ENCODE peak calls at places on chromosome 4, in eight cellular contexts. H is osteoblast, W is AG09309, M is Panc1, I is IMR-90, D is H1, V is HFF-Myc, Q is transverse colon. U is an unnamed sample.

GRCh38 chr4:168636506-168637176 is 139.8 kb downstream of the PALLD start:
- DNase-seq in H (peak), M (no peak), Q (no peak), W (no peak), D (no peak), V (no peak), I (peak), U (peak)

GRCh38 chr4:13535708-13536361 is 8.5 kb downstream of the NKX3-2 start:
- DNase-seq in M (no peak), W (no peak), D (no peak), V (no peak), Q (no peak), H (peak), I (no peak), U (no peak)

GRCh38 chr4:1111259-1111809 is 2.0 kb downstream of the RNF212 start:
- DNase-seq in D (no peak), I (no peak), V (no peak), Q (no peak), H (no peak), M (no peak), W (no peak), U (no peak)

GRCh38 chr4:53935780-53936179 is 128.6 kb downstream of the CHIC2 start:
- DNase-seq in D (no peak), I (peak), H (no peak), W (peak), V (no peak), M (no peak), Q (no peak), U (peak)

GRCh38 chr4:110619401-110620247 is 3.3 kb downstream of the PITX2 start:
- DNase-seq in D (no peak), H (peak), M (no peak), Q (no peak), V (no peak), W (no peak), I (no peak), U (no peak)

GRCh38 chr4:10998826-10999225 is 314.3 kb upstream of the CLNK start:
- DNase-seq in Q (no peak), V (no peak), H (no peak), W (no peak), D (no peak), I (no peak), M (no peak), U (no peak)

GRCh38 chr4:156523492-156523891 is 448.1 kb downstream of the PDGFC start:
- DNase-seq in D (no peak), V (no peak), Q (no peak), W (no peak), I (no peak), M (no peak), H (no peak), U (no peak)

GRCh38 chr4:17780461-17781071 is 855 bp downstream of the FAM184B start:
- DNase-seq in I (peak), V (no peak), Q (no peak), M (no peak), H (no peak), D (no peak), W (no peak), U (no peak)

GRCh38 chr4:78634011-78634664 is 82.6 kb downstream of the ANXA3 start:
- DNase-seq in D (no peak), M (no peak), H (no peak), V (no peak), Q (no peak), W (no peak), I (no peak), U (no peak)

GRCh38 chr4:86924805-86925204 is 10.0 kb upstream of the AFF1 start:
- DNase-seq in I (peak), M (no peak), V (no peak), W (no peak), H (no peak), Q (no peak), D (no peak), U (peak)

GRCh38 chr4:182862166-182862875 is 54.9 kb downstream of the DCTD start:
- DNase-seq in V (no peak), D (no peak), M (no peak), Q (no peak), H (no peak), W (no peak), I (no peak), U (no peak)

GRCh38 chr4:153573881-153574807 is 108.0 kb downstream of the TMEM131L start:
- DNase-seq in D (no peak), M (peak), Q (peak), I (peak), H (peak), W (peak), V (peak), U (peak)

GRCh38 chr4:74109894-74110605 is 11.1 kb upstream of the CXCL2 start:
- DNase-seq in V (no peak), M (no peak), Q (no peak), H (no peak), I (peak), D (no peak), W (peak), U (peak)

GRCh38 chr4:47562297-47562696 is 77.2 kb downstream of the ATP10D start:
- DNase-seq in D (no peak), W (no peak), H (no peak), M (no peak), Q (no peak), I (no peak), V (no peak), U (no peak)

GRCh38 chr4:590313-590841 is 14.3 kb upstream of the TMEM271 start:
- DNase-seq in W (no peak), Q (no peak), I (no peak), D (no peak), H (peak), M (no peak), V (no peak), U (no peak)

GRCh38 chr4:6152879-6153705 is 47.3 kb downstream of the JAKMIP1 start:
- DNase-seq in I (no peak), V (no peak), W (no peak), H (no peak), M (no peak), D (no peak), Q (no peak), U (no peak)

GRCh38 chr4:179272282-179272681 is 1830.0 kb upstream of the AGA start:
- DNase-seq in W (no peak), M (no peak), D (no peak), Q (no peak), H (no peak), I (no peak), V (no peak), U (no peak)

GRCh38 chr4:190017357-190018200 is 9.5 kb downstream of the FRG2 start:
- DNase-seq in Q (no peak), I (no peak), W (no peak), V (no peak), H (peak), M (no peak), D (no peak), U (no peak)

GRCh38 chr4:86536166-86536565 is 57.9 kb upstream of the PTPN13 start:
- DNase-seq in D (no peak), H (no peak), Q (no peak), M (no peak), V (no peak), W (no peak), I (no peak), U (no peak)

GRCh38 chr4:174265917-174266316 is 17.6 kb downstream of the FBXO8 start:
- DNase-seq in V (no peak), M (no peak), Q (no peak), D (no peak), H (peak), I (no peak), W (no peak), U (no peak)

GRCh38 chr4:78864405-78865024 is 74.7 kb downstream of the PAQR3 start:
- DNase-seq in Q (no peak), M (peak), D (no peak), H (peak), I (peak), W (peak), V (peak), U (peak)

GRCh38 chr4:155758500-155759371 is at the start of gene GUCY1B1:
- DNase-seq in H (peak), V (peak), W (peak), D (peak), M (no peak), Q (peak), I (peak), U (peak)

GRCh38 chr4:77104405-77105292 is 28.9 kb upstream of the CCNI start:
- DNase-seq in M (no peak), D (no peak), I (no peak), Q (peak), V (no peak), H (peak), W (no peak), U (peak)

GRCh38 chr4:159684061-159684460 is 581.2 kb downstream of the RAPGEF2 start:
- DNase-seq in H (no peak), W (no peak), D (no peak), M (no peak), Q (no peak), V (no peak), I (no peak), U (no peak)

GRCh38 chr4:66736593-66736992 is 808.7 kb downstream of the CENPC start:
- DNase-seq in D (no peak), W (no peak), V (no peak), M (no peak), Q (no peak), I (no peak), H (peak), U (peak)

GRCh38 chr4:17561195-17561909 is 15.6 kb upstream of the LAP3 start:
- DNase-seq in D (no peak), W (peak), H (peak), Q (no peak), V (peak), I (peak), M (no peak), U (peak)

GRCh38 chr4:108155373-108155772 is 13.4 kb downstream of the LEF1 start:
- DNase-seq in M (no peak), Q (no peak), W (no peak), H (peak), V (no peak), I (peak), D (no peak), U (peak)

GRCh38 chr4:73726000-73726399 is 14.4 kb upstream of the CXCL8 start:
- DNase-seq in W (no peak), V (peak), H (peak), Q (no peak), D (no peak), M (no peak), I (peak), U (peak)

GRCh38 chr4:39304651-39305050 is 61.5 kb downstream of the RFC1 start:
- DNase-seq in M (no peak), W (no peak), D (no peak), Q (no peak), I (no peak), V (no peak), H (no peak), U (no peak)

GRCh38 chr4:14719053-14719452 is 283.2 kb upstream of the CPEB2 start:
- DNase-seq in H (no peak), D (no peak), I (peak), W (peak), Q (no peak), M (no peak), V (no peak), U (peak)

GRCh38 chr4:25792200-25792791 is 70.5 kb downstream of the SEL1L3 start:
- DNase-seq in V (no peak), H (no peak), M (no peak), W (no peak), I (no peak), D (no peak), Q (peak), U (peak)

GRCh38 chr4:39362827-39363226 is 3.3 kb downstream of the RFC1 start:
- DNase-seq in V (no peak), Q (no peak), I (peak), M (no peak), D (no peak), W (no peak), H (no peak), U (no peak)

GRCh38 chr4:52560844-52561280 is 98.2 kb downstream of the USP46 start:
- DNase-seq in H (peak), D (no peak), M (no peak), V (no peak), W (peak), I (peak), Q (no peak), U (no peak)

GRCh38 chr4:76926841-76927240 is 22.7 kb upstream of the SEPTIN11 start:
- DNase-seq in D (no peak), M (no peak), W (no peak), I (no peak), H (no peak), V (no peak), Q (no peak), U (no peak)

GRCh38 chr4:90209922-90210321 is 82.7 kb downstream of the CCSER1 start:
- DNase-seq in D (no peak), W (no peak), H (no peak), I (no peak), M (no peak), V (no peak), Q (no peak), U (no peak)

GRCh38 chr4:7366958-7367353 is 67.8 kb downstream of the PSAPL1 start:
- DNase-seq in Q (no peak), D (no peak), H (peak), V (no peak), I (no peak), W (no peak), M (no peak), U (no peak)

GRCh38 chr4:7368296-7368695 is 66.4 kb downstream of the PSAPL1 start:
- DNase-seq in M (no peak), H (no peak), I (no peak), V (no peak), D (no peak), Q (no peak), W (no peak), U (no peak)

GRCh38 chr4:7367894-7368293 is 66.8 kb downstream of the PSAPL1 start:
- DNase-seq in D (no peak), H (peak), V (no peak), I (no peak), M (no peak), W (no peak), Q (no peak), U (no peak)

GRCh38 chr4:7366180-7366957 is 68.4 kb downstream of the PSAPL1 start:
- DNase-seq in Q (no peak), H (peak), W (no peak), V (no peak), I (no peak), M (no peak), D (no peak), U (no peak)

DNA sequence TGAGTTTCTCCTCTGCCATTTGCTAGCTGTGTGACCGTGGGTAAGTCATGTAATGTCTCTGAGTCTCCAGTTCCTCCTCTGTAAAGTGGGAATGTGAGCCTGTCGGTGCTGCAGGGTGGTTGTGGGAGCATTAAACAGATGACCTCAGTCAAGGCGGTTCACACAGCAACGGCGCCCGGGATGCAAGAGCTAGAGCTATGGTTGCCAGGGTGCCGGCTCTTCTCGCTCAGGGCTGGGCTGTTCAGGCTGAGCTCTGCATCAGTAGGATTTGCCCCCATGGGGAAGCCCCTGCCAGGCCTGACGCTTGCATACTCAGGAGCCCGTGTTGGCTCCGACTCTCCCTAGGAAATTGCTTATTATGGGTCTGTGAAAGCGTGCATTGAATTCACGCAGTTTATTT is 67.4 kb downstream of the PSAPL1 start:
- DNase-seq in V (no peak), M (no peak), I (no peak), W (no peak), D (no peak), Q (no peak), H (peak), U (no peak)
- TF ChIP-seq CTCF in V (no peak), M (no peak), I (no peak), W (no peak), D (no peak), Q (no peak), H (no peak), U (no peak)

GRCh38 chr4:143586080-143586479 is 72.6 kb downstream of the SMARCA5 start:
- DNase-seq in H (peak), Q (no peak), V (no peak), I (peak), M (no peak), W (no peak), D (no peak), U (no peak)

GRCh38 chr4:143585548-143585947 is 72.0 kb downstream of the SMARCA5 start:
- DNase-seq in I (no peak), M (no peak), V (no peak), W (no peak), D (no peak), H (no peak), Q (no peak), U (no peak)

DNA sequence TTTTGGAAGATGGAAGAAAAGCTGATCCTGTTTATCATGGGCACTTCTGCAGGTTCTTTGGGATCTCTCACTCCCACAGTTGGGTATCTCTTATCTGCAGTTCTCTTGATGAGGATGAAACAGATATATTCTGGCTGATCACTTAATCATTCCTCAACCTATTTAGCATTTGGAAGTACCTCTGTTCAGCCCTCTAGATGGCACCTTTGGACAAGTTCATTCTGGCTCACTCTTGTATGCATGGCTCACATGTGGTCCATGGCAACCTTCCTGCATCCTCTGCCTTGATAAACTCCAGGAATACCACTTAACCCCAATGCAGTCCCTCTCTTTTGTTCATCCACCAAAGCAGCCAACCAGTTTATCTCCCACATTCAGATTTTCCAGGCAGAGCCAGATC is 74.2 kb downstream of the SMARCA5 start:
- DNase-seq in Q (no peak), D (no peak), I (no peak), W (no peak), H (no peak), M (no peak), V (no peak), U (peak)
- TF ChIP-seq CTCF in Q (no peak), D (no peak), I (no peak), W (no peak), H (peak), M (no peak), V (peak), U (no peak)

DNA sequence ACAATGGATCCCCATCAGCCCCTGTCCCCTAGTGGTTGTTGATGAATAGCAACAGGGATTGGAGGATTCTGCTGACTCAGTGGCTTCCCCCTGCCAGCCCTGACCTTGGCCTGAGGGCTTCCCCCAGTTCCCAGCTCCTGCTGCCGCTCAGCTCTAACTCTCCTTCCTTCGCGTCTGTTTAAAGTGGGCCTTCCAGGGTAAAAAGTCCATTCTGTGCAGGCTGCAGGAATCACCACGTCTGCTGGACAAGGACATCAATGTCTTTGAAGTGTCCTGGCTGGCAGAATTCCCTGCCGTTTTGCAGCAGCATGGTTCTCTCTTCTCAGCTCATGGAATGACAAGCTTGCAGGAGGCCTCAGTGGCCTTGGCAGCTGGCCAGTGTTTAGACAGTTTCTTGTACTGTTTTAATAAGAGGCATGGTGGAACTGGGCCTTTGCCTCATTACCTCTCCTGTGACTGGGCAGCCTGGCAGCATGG is 152.5 kb upstream of the STX18 start:
- DNase-seq in Q (no peak), V (no peak), D (peak), H (no peak), I (peak), W (no peak), M (no peak), U (peak)
- TF ChIP-seq CTCF in Q (no peak), V (peak), D (peak), H (peak), I (peak), W (peak), M (no peak), U (no peak)

DNA sequence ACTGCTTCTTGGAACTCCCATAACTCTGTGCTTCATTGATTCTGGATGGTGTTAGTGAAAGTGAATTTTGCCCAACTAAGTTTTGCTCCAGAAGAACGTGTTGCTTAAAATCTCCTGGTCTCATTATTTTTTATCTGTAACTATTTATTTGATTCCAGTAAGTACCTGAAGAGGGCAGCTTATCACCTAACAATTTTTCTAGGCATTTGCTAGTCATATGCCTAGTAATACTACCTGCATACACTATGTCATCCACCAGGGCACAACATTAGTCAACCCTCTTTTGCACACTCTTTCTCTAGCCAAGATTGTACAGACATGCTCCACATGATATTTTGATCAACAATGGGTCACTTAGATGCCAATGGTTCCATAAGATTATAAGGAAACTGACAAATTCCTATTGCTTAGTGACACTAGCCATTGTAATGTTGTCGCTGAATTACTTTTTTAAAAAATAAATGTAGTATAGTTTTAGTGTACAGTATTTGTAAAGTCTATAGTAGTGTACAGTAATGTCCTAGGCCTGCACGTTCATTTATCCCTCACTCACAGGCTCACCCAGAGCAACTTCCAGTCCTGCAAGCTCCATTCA is 499.9 kb upstream of the AADAT start:
- DNase-seq in M (peak), D (no peak), H (no peak), W (no peak), V (no peak), I (no peak), Q (no peak), U (peak)
- TF ChIP-seq CTCF in M (peak), D (no peak), H (peak), W (no peak), V (no peak), I (no peak), Q (no peak), U (peak)

DNA sequence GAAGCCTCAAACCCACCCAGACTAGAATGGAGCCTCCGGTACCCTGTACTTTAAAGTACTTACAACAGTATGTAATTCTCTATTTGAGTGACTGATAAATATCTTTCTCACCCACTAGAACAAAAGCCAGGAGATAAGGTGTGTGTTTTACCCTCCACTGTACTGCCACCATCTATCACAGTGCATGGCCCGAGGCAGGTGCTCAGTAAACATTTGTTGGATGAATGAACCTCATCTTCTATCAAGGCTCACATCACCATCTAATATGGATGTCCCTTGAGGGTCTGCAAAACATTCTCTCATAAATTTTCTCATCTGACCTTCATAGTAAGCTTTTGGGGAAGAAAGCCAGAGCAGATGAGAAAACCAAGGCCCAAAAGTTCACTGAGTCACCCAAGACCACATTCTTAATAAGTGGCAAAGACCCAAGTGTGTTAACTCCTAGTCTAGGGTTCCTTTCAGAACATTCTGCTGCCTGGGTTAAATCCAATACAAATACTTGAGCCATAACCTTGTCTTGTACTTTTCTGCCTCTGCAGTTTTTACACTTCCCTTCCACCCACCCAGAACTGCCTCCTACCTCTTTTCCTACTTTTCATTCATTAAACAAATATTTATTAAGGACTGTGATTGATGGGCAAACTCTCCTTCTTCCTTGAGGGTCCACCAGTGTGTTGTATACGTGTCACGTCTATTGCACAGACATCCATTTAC is 35.8 kb downstream of the APBB2 start:
- DNase-seq in Q (no peak), H (peak), M (no peak), V (no peak), D (no peak), W (peak), I (peak), U (peak)
- TF ChIP-seq CTCF in Q (no peak), H (no peak), M (no peak), V (no peak), D (no peak), W (no peak), I (no peak), U (no peak)